ENCODE peak calls at places on chromosomes 3 and 15, in five cellular contexts. D, Y, P, I and T are unnamed samples.

GRCh38 chr15:77107531-77108355 is 36.8 kb upstream of the TSPAN3 start:
- DNase-seq in D (no peak), I (no peak), P (peak; percentile 56), Y (peak; percentile 76), T (peak; percentile 50)

GRCh38 chr15:75067123-75067854 is 43.9 kb downstream of the PPCDC start:
- DNase-seq in D (peak; percentile 45), I (peak; percentile 32), Y (no peak), P (peak; percentile 53), T (no peak)

GRCh38 chr3:8745619-8746370 is 12.2 kb downstream of the CAV3 start:
- DNase-seq in D (no peak), Y (no peak), P (no peak), I (no peak), T (no peak)

GRCh38 chr3:107543666-107544065 is 20.9 kb downstream of the BBX start:
- DNase-seq in I (no peak), P (peak; percentile 31), Y (peak; percentile 25), D (no peak), T (no peak)

GRCh38 chr3:43161684-43162512 is 56.0 kb upstream of the POMGNT2 start:
- DNase-seq in I (no peak), P (peak; percentile 70), Y (no peak), D (no peak), T (no peak)

GRCh38 chr3:71991051-71991450 is 206.1 kb upstream of the PROK2 start:
- DNase-seq in I (no peak), D (no peak), P (no peak), Y (no peak), T (no peak)

GRCh38 chr3:150409125-150409526 is 1.0 kb downstream of the TSC22D2 start:
- DNase-seq in P (no peak), Y (peak; percentile 28), D (no peak), I (no peak), T (no peak)

GRCh38 chr3:23389686-23390085 is 186.6 kb downstream of the UBE2E2 start:
- DNase-seq in I (no peak), D (no peak), P (no peak), Y (no peak), T (no peak)

GRCh38 chr3:178289544-178290160 is 246.6 kb upstream of the KCNMB2 start:
- DNase-seq in P (no peak), I (no peak), Y (no peak), D (no peak), T (peak; percentile 2)

GRCh38 chr3:196096382-196096953 is 14.6 kb upstream of the TFRC start:
- DNase-seq in Y (no peak), P (peak; percentile 8), D (no peak), I (peak; percentile 69), T (peak; percentile 83)

GRCh38 chr15:75063889-75064288 is 40.5 kb downstream of the PPCDC start:
- DNase-seq in P (no peak), I (peak; percentile 36), D (no peak), Y (no peak), T (no peak)

GRCh38 chr15:52668133-52668532 is 11.1 kb downstream of the ATOSA start:
- DNase-seq in P (no peak), I (no peak), Y (no peak), D (no peak), T (no peak)

GRCh38 chr15:29822685-29823459 is 604 bp upstream of the TJP1 start:
- DNase-seq in Y (no peak), I (peak; percentile 69), D (peak; percentile 63), P (peak; percentile 98), T (no peak)

GRCh38 chr3:119918992-119919933 is 137.4 kb downstream of the NR1I2 start:
- DNase-seq in Y (no peak), I (no peak), P (peak; percentile 8), D (no peak), T (no peak)

GRCh38 chr15:51561271-51561670 is 61.3 kb downstream of the DMXL2 start:
- DNase-seq in Y (no peak), P (no peak), D (no peak), I (no peak), T (no peak)

GRCh38 chr3:71055602-71056001 is 527.9 kb downstream of the FOXP1 start:
- DNase-seq in P (peak; percentile 28), D (no peak), Y (no peak), I (no peak), T (no peak)

GRCh38 chr15:59222106-59222505 is 15.5 kb downstream of the LDHAL6B start:
- DNase-seq in I (no peak), D (no peak), Y (no peak), P (peak; percentile 87), T (no peak)

GRCh38 chr3:151445283-151446001 is 15.4 kb downstream of the IGSF10 start:
- DNase-seq in D (peak; percentile 15), I (no peak), Y (no peak), P (peak; percentile 94), T (peak; percentile 83)

GRCh38 chr3:195761503-195762248 is 40.9 kb downstream of the MUC20 start:
- DNase-seq in P (no peak), D (no peak), I (no peak), Y (no peak), T (no peak)

GRCh38 chr3:32443471-32443870 is 51.8 kb downstream of the CMTM7 start:
- DNase-seq in I (no peak), D (no peak), Y (no peak), P (peak; percentile 86), T (no peak)